ENCODE peak calls at places on chromosomes 1 and 21, in ten cellular contexts. X, Q, G, O, F, S, N, B, E and H are unnamed samples.

GRCh38 chr1:15762546-15762945 is 4.0 kb downstream of the FBLIM1 start:
- DNase-seq in S (no peak), Q (no peak), N (no peak), F (no peak), E (no peak), O (no peak), B (no peak), X (no peak), G (no peak), H (no peak)

GRCh38 chr1:162902372-162902771 is 41.4 kb upstream of the CCDC190 start:
- DNase-seq in Q (no peak), F (peak), X (no peak), S (no peak), B (no peak), O (no peak), E (no peak), G (no peak), N (no peak), H (no peak)

GRCh38 chr1:210882414-210883221 is 251.3 kb downstream of the KCNH1 start:
- DNase-seq in Q (no peak), X (no peak), S (no peak), G (no peak), O (no peak), E (no peak), F (peak), N (no peak), B (no peak), H (no peak)

GRCh38 chr1:7300893-7301292 is 470.2 kb upstream of the VAMP3 start:
- DNase-seq in G (no peak), E (no peak), B (no peak), Q (no peak), S (no peak), O (no peak), X (no peak), N (peak), F (peak), H (no peak)

GRCh38 chr1:17768651-17769241 is 13.6 kb downstream of the ACTL8 start:
- DNase-seq in G (no peak), F (peak), Q (no peak), E (no peak), N (peak), O (no peak), X (peak), B (no peak), S (no peak), H (peak)

GRCh38 chr1:101511501-101511900 is 274.7 kb downstream of the S1PR1 start:
- DNase-seq in N (no peak), G (no peak), F (no peak), X (no peak), E (no peak), O (no peak), Q (no peak), B (no peak), S (no peak), H (no peak)

GRCh38 chr1:85623061-85623471 is 42.5 kb downstream of the CCN1 start:
- DNase-seq in E (no peak), N (peak), Q (no peak), F (peak), B (no peak), X (no peak), G (no peak), O (no peak), S (no peak), H (no peak)

GRCh38 chr1:212557739-212558664 is 50.6 kb upstream of the ATF3 start:
- DNase-seq in O (no peak), E (no peak), Q (peak), F (peak), B (no peak), X (peak), N (peak), G (no peak), S (no peak), H (peak)

GRCh38 chr1:164561461-164561860 is 2.5 kb downstream of the PBX1 start:
- DNase-seq in O (no peak), N (no peak), Q (no peak), G (no peak), E (no peak), X (no peak), F (no peak), B (no peak), S (no peak), H (no peak)

GRCh38 chr1:68516066-68516465 is 19.2 kb upstream of the DEPDC1 start:
- DNase-seq in X (no peak), O (no peak), Q (no peak), S (no peak), N (peak), B (no peak), E (no peak), F (no peak), G (no peak), H (no peak)

GRCh38 chr1:204960306-204960984 is 82.6 kb upstream of the CNTN2 start:
- DNase-seq in X (no peak), G (no peak), B (no peak), E (no peak), S (no peak), N (no peak), Q (no peak), F (no peak), O (no peak), H (no peak)

GRCh38 chr21:41631564-41632461 is 123.9 kb upstream of the TMPRSS2 start:
- DNase-seq in G (no peak), E (no peak), O (no peak), F (peak), X (no peak), S (no peak), B (no peak), N (peak), Q (no peak), H (peak)

GRCh38 chr1:240803151-240803550 is 191.2 kb upstream of the GREM2 start:
- DNase-seq in O (no peak), G (no peak), B (no peak), E (peak), F (peak), Q (no peak), S (no peak), N (peak), X (no peak), H (no peak)

GRCh38 chr1:50968884-50969610 is 998 bp upstream of the CDKN2C start:
- DNase-seq in B (peak), O (peak), G (peak), X (peak), N (peak), E (peak), F (peak), Q (peak), S (peak), H (peak)

GRCh38 chr1:117512728-117513321 is 93.0 kb upstream of the TENT5C start:
- DNase-seq in N (peak), X (no peak), S (no peak), G (no peak), F (no peak), O (no peak), E (no peak), B (no peak), Q (no peak), H (peak)

GRCh38 chr1:14095001-14095400 is 395.0 kb downstream of the PRDM2 start:
- DNase-seq in B (no peak), N (peak), E (peak), X (no peak), O (no peak), Q (no peak), S (no peak), F (peak), G (peak), H (peak)